ENCODE peak calls at places on chromosomes 16 and 17, in nine cellular contexts. Z is breast epithelium, T is uterus, N is adrenal gland, V is body of pancreas, R is sigmoid colon, B is HCT116, I is esophagus squamous epithelium, M is endothelial cell of umbilical vein. C is an unnamed sample.

GRCh38 chr17:40499551-40500189 is 1.8 kb downstream of the TNS4 start:
- DNase-seq in Z (peak; percentile 94), T (peak; percentile 89), N (peak; percentile 84), V (peak; percentile 88), R (peak; percentile 97), B (no peak), I (no peak), M (peak; percentile 58), C (peak; percentile 37)

GRCh38 chr16:21302898-21303528 is 24.9 kb upstream of the CRYM start:
- DNase-seq in Z (no peak), T (no peak), N (no peak), V (no peak), R (no peak), B (peak; percentile 28), I (no peak), M (no peak), C (no peak)

GRCh38 chr17:44807093-44807816 is 22.8 kb downstream of the GJC1 start:
- DNase-seq in Z (no peak), T (no peak), N (no peak), V (no peak), R (no peak), B (no peak), I (no peak), M (no peak), C (no peak)

GRCh38 chr17:64378890-64379354 is 11.7 kb downstream of the PECAM1 start:
- DNase-seq in Z (no peak), T (no peak), N (no peak), V (no peak), R (no peak), B (no peak), I (no peak), M (peak; percentile 83), C (no peak)

GRCh38 chr16:1712791-1713261 is 6.8 kb downstream of the MAPK8IP3 start:
- DNase-seq in Z (no peak), T (no peak), N (no peak), V (no peak), R (no peak), B (no peak), I (no peak), M (peak; percentile 38), C (peak; percentile 29)

GRCh38 chr16:67668495-67669157 is 2.0 kb downstream of the C16orf86 start:
- DNase-seq in Z (no peak), T (no peak), N (no peak), V (no peak), R (no peak), B (no peak), I (no peak), M (no peak), C (no peak)

GRCh38 chr16:73143681-73144370 is 95.9 kb upstream of the ZFHX3 start:
- DNase-seq in Z (no peak), T (peak; percentile 29), N (no peak), V (no peak), R (no peak), B (no peak), I (no peak), M (peak; percentile 59), C (no peak)

GRCh38 chr17:39757931-39758873 is 20.5 kb downstream of the GRB7 start:
- DNase-seq in Z (no peak), T (no peak), N (no peak), V (no peak), R (peak; percentile 28), B (no peak), I (no peak), M (no peak), C (no peak)

GRCh38 chr16:56983211-56983751 is 6.1 kb upstream of the NLRC5 start:
- DNase-seq in Z (no peak), T (no peak), N (no peak), V (peak; percentile 39), R (no peak), B (no peak), I (no peak), M (no peak), C (peak; percentile 76)

GRCh38 chr16:57606147-57606846 is 22.1 kb upstream of the ADGRG1 start:
- DNase-seq in Z (no peak), T (no peak), N (no peak), V (no peak), R (peak; percentile 6), B (no peak), I (no peak), M (no peak), C (no peak)

GRCh38 chr16:75065149-75065807 is 51.3 kb downstream of the LDHD start:
- DNase-seq in Z (no peak), T (no peak), N (no peak), V (no peak), R (no peak), B (no peak), I (no peak), M (no peak), C (peak; percentile 64)

GRCh38 chr17:77354721-77355455 is 214.1 kb downstream of the SEC14L1 start:
- DNase-seq in Z (no peak), T (peak; percentile 87), N (peak; percentile 94), V (peak; percentile 59), R (peak; percentile 95), B (no peak), I (no peak), M (no peak), C (peak; percentile 84)

GRCh38 chr17:40901981-40902862 is 17.2 kb upstream of the KRT20 start:
- DNase-seq in Z (no peak), T (no peak), N (no peak), V (no peak), R (no peak), B (peak; percentile 70), I (no peak), M (no peak), C (no peak)

DNA sequence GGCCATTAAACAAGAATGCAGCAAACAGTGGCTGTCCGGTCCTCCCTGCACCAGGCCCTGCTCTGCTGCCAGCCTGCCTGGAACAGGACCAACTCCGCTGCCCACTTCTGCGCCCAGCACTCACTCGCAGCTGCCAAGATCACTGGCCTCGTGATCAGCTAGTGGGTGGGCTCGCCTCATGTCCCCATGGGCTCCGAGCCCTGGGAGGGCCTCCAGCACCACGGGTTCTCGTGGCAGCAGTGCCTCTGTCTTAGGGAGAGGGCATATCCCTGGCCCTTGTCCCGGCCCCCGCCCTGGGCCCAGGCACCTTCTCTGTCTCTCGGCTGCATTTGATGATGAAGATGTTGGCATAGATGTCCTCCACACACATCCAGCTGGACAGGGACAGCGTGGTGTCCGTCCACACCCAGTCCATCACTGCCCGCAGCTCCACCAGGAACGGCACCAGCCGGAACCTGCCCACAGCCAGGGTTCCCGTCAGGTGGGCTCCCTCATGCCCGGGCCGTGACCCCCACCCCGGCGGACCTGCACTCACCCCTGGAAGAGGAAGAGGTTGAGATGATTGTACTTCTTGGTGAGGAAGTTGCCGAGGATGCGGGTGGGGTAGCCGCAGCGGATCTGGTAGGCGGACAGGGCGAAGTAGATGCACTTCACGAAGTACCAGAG is 13.1 kb downstream of the CTU2 start:
- DNase-seq in Z (no peak), T (no peak), N (no peak), V (no peak), R (peak; percentile 94), B (no peak), I (no peak), M (no peak), C (no peak)
- TF ChIP-seq POLR2A in Z (no peak), T (no peak), N (no peak), V (no peak), R (no peak), B (no peak), I (no peak), M (no peak), C (no peak)

GRCh38 chr16:48353565-48354163 is 31.5 kb downstream of the SIAH1 start:
- DNase-seq in Z (no peak), T (peak; percentile 50), N (peak; percentile 77), V (peak; percentile 77), R (peak; percentile 79), B (peak; percentile 51), I (no peak), M (peak; percentile 75), C (peak; percentile 62)
- H3K27ac ChIP-seq in Z (no peak overlapping the region), T (no peak overlapping the region), N (no peak overlapping the region), V (no peak overlapping the region), R (no peak overlapping the region), B (no peak overlapping the region), I (no peak overlapping the region), M (no peak overlapping the region), C (no peak overlapping the region)

GRCh38 chr17:18964550-18964949 is 12.6 kb downstream of the SLC5A10 start:
- DNase-seq in Z (no peak), T (no peak), N (no peak), V (no peak), R (no peak), B (no peak), I (no peak), M (no peak), C (no peak)
- H3K4me3 ChIP-seq in Z (no peak overlapping the region), T (no peak overlapping the region), N (no peak overlapping the region), V (no peak overlapping the region), R (no peak overlapping the region), B (no peak overlapping the region), I (no peak overlapping the region), M (no peak overlapping the region), C (no peak overlapping the region)

GRCh38 chr17:18181358-18181757 is 2.3 kb upstream of the ALKBH5 start:
- DNase-seq in Z (no peak), T (peak; percentile 76), N (no peak), V (no peak), R (no peak), B (no peak), I (no peak), M (no peak), C (no peak)
- TF ChIP-seq POLR2A in Z (no peak), T (no peak), N (no peak), V (no peak), R (no peak), B (no peak), I (no peak), M (no peak), C (no peak)

GRCh38 chr16:11163761-11164261 is 92.2 kb downstream of the SOCS1 start:
- DNase-seq in Z (no peak), T (no peak), N (no peak), V (no peak), R (no peak), B (no peak), I (no peak), M (no peak), C (no peak)

GRCh38 chr16:11161439-11161838 is 94.6 kb downstream of the SOCS1 start:
- DNase-seq in Z (no peak), T (no peak), N (no peak), V (no peak), R (no peak), B (no peak), I (no peak), M (no peak), C (no peak)

GRCh38 chr16:11164482-11165270 is 91.3 kb downstream of the SOCS1 start:
- DNase-seq in Z (no peak), T (no peak), N (no peak), V (peak; percentile 41), R (no peak), B (no peak), I (no peak), M (no peak), C (peak; percentile 30)

GRCh38 chr16:11161974-11162373 is 94.0 kb downstream of the SOCS1 start:
- DNase-seq in Z (no peak), T (no peak), N (no peak), V (no peak), R (no peak), B (no peak), I (no peak), M (no peak), C (no peak)

GRCh38 chr16:11162571-11163268 is 93.3 kb downstream of the SOCS1 start:
- DNase-seq in Z (no peak), T (no peak), N (peak; percentile 48), V (no peak), R (no peak), B (no peak), I (no peak), M (no peak), C (no peak)
- H3K27ac ChIP-seq in Z (no peak overlapping the region), T (peak overlapping the region; percentile 76), N (no peak overlapping the region), V (no peak overlapping the region), R (peak overlapping the region; percentile 77), B (no peak overlapping the region), I (peak overlapping the region; percentile 73), M (no peak overlapping the region), C (no peak overlapping the region)

C was measured in Peyer's patch.